ENCODE peak calls at places on chromosomes 6 and 20, in four cellular contexts. P, E, D and W are unnamed samples.

GRCh38 chr6:161218222-161218621 is 55.6 kb downstream of the AGPAT4 start:
- DNase-seq in P (no peak), E (no peak), D (no peak), W (no peak)

GRCh38 chr6:45727228-45727627 is 288.4 kb downstream of the CLIC5 start:
- DNase-seq in P (no peak), E (no peak), D (no peak), W (no peak)

GRCh38 chr6:6875818-6876470 is 231.8 kb upstream of the RREB1 start:
- DNase-seq in P (peak), E (no peak), D (peak), W (no peak)

GRCh38 chr6:151452750-151453427 is 963 bp upstream of the RMND1 start:
- DNase-seq in P (peak), E (peak), D (no peak), W (no peak)

GRCh38 chr20:58740356-58741308 is 48.0 kb downstream of the NPEPL1 start:
- DNase-seq in P (no peak), E (no peak), D (no peak), W (no peak)

GRCh38 chr6:36349240-36349639 is 12.6 kb upstream of the BNIP5 start:
- DNase-seq in P (peak), E (no peak), D (no peak), W (no peak)

GRCh38 chr6:108464506-108465084 is 96.1 kb upstream of the FOXO3 start:
- DNase-seq in P (no peak), E (no peak), D (peak), W (no peak)

GRCh38 chr6:156992396-156992795 is 215.2 kb downstream of the ARID1B start:
- DNase-seq in P (no peak), E (peak), D (no peak), W (no peak)

GRCh38 chr6:33297956-33298772 is 578 bp downstream of the RGL2 start:
- DNase-seq in P (peak), E (peak), D (peak), W (peak)

GRCh38 chr20:49320460-49320859 is 42.6 kb upstream of the ZNFX1 start:
- DNase-seq in P (peak), E (no peak), D (no peak), W (no peak)

GRCh38 chr6:63571382-63571882 is 848 bp upstream of the LOC128125822 start:
- DNase-seq in P (no peak), E (no peak), D (no peak), W (no peak)

GRCh38 chr20:8127553-8128255 is 4.4 kb upstream of the PLCB1 start:
- DNase-seq in P (no peak), E (no peak), D (peak), W (no peak)

GRCh38 chr20:37968726-37969401 is 64.4 kb downstream of the TTI1 start:
- DNase-seq in P (peak), E (no peak), D (no peak), W (no peak)

GRCh38 chr6:33199687-33200233 is 705 bp downstream of the RXRB start:
- DNase-seq in P (peak), E (peak), D (peak), W (peak)

GRCh38 chr20:16124491-16124890 is 448.8 kb downstream of the KIF16B start:
- DNase-seq in P (no peak), E (no peak), D (no peak), W (no peak)

GRCh38 chr20:34475979-34476736 is 40.1 kb upstream of the DYNLRB1 start:
- DNase-seq in P (peak), E (peak), D (no peak), W (no peak)

GRCh38 chr6:84777888-84778287 is 13.5 kb upstream of the TBX18 start:
- DNase-seq in P (peak), E (no peak), D (no peak), W (no peak)

GRCh38 chr6:56652994-56653393 is 10.3 kb upstream of the DST start:
- DNase-seq in P (peak), E (no peak), D (no peak), W (no peak)

GRCh38 chr6:149457316-149457884 is 27.4 kb downstream of the ZC3H12D start:
- DNase-seq in P (no peak), E (no peak), D (no peak), W (no peak)

GRCh38 chr6:56727097-56727845 is 84.6 kb upstream of the DST start:
- DNase-seq in P (no peak), E (no peak), D (no peak), W (no peak)

GRCh38 chr20:32535316-32535952 is 49.7 kb downstream of the NOL4L start:
- DNase-seq in P (no peak), E (no peak), D (no peak), W (no peak)

GRCh38 chr20:44231193-44231592 is 15.9 kb upstream of the GDAP1L1 start:
- DNase-seq in P (peak), E (no peak), D (no peak), W (no peak)

GRCh38 chr6:28161410-28162079 is 19.9 kb downstream of the ZKSCAN8 start:
- DNase-seq in P (peak), E (peak), D (peak), W (peak)

GRCh38 chr20:23666189-23666588 is 22.6 kb downstream of the CST4 start:
- DNase-seq in P (no peak), E (no peak), D (peak), W (no peak)

GRCh38 chr6:153024401-153025017 is 22.0 kb upstream of the MTRF1L start:
- DNase-seq in P (peak), E (no peak), D (peak), W (no peak)

GRCh38 chr6:52603000-52603795 is 26.3 kb upstream of the TRAM2 start:
- DNase-seq in P (peak), E (no peak), D (no peak), W (no peak)